ENCODE peak calls at places on chromosomes 1 and 21, in seven cellular contexts. One of them, this sample, is unnamed.

GRCh38 chr1:229913491-229913890 is 153.5 kb upstream of the GALNT2 start:
- DNase-seq in fibroblast of lung: no peak
- DNase-seq in breast epithelium: no peak
- DNase-seq in stimulated activated naive B cell treated with anti-CD40 and anti-IgM and Interleukin-4, amounts not matched to agents 10 μg/mL and 1 μg/mL and 100 μg/mL, for 72 hours: no peak
- DNase-seq in NCI-H524: no peak
- DNase-seq in GM12865: no peak
- DNase-seq in T-helper 17 cell: no peak
- DNase-seq in this sample: no peak

GRCh38 chr1:9878421-9878820 is 31.6 kb downstream of the CTNNBIP1 start:
- DNase-seq in fibroblast of lung: no peak
- DNase-seq in breast epithelium: no peak
- DNase-seq in stimulated activated naive B cell treated with anti-CD40 and anti-IgM and Interleukin-4, amounts not matched to agents 10 μg/mL and 1 μg/mL and 100 μg/mL, for 72 hours: no peak
- DNase-seq in NCI-H524: no peak
- DNase-seq in GM12865: no peak
- DNase-seq in T-helper 17 cell: no peak
- DNase-seq in this sample: no peak

GRCh38 chr1:50175711-50176562 is 67.2 kb downstream of the ELAVL4 start:
- DNase-seq in fibroblast of lung: no peak
- DNase-seq in breast epithelium: no peak
- DNase-seq in stimulated activated naive B cell treated with anti-CD40 and anti-IgM and Interleukin-4, amounts not matched to agents 10 μg/mL and 1 μg/mL and 100 μg/mL, for 72 hours: no peak
- DNase-seq in NCI-H524: no peak
- DNase-seq in GM12865: no peak
- DNase-seq in T-helper 17 cell: no peak
- DNase-seq in this sample: no peak

GRCh38 chr1:196515904-196516303 is 92.3 kb downstream of the KCNT2 start:
- DNase-seq in fibroblast of lung: no peak
- DNase-seq in breast epithelium: no peak
- DNase-seq in stimulated activated naive B cell treated with anti-CD40 and anti-IgM and Interleukin-4, amounts not matched to agents 10 μg/mL and 1 μg/mL and 100 μg/mL, for 72 hours: no peak
- DNase-seq in NCI-H524: no peak
- DNase-seq in GM12865: no peak
- DNase-seq in T-helper 17 cell: no peak
- DNase-seq in this sample: no peak

GRCh38 chr1:110114173-110114572 is 1.9 kb downstream of the UBL4B start:
- DNase-seq in fibroblast of lung: no peak
- DNase-seq in breast epithelium: no peak
- DNase-seq in stimulated activated naive B cell treated with anti-CD40 and anti-IgM and Interleukin-4, amounts not matched to agents 10 μg/mL and 1 μg/mL and 100 μg/mL, for 72 hours: no peak
- DNase-seq in NCI-H524: no peak
- DNase-seq in GM12865: no peak
- DNase-seq in T-helper 17 cell: no peak
- DNase-seq in this sample: no peak

GRCh38 chr1:89545264-89546038 is 20.8 kb downstream of the LRRC8B start:
- DNase-seq in fibroblast of lung: no peak
- DNase-seq in breast epithelium: no peak
- DNase-seq in stimulated activated naive B cell treated with anti-CD40 and anti-IgM and Interleukin-4, amounts not matched to agents 10 μg/mL and 1 μg/mL and 100 μg/mL, for 72 hours: peak; percentile 13
- DNase-seq in NCI-H524: no peak
- DNase-seq in GM12865: no peak
- DNase-seq in T-helper 17 cell: no peak
- DNase-seq in this sample: no peak

GRCh38 chr1:205840524-205840923 is 9.4 kb downstream of the PM20D1 start:
- DNase-seq in fibroblast of lung: no peak
- DNase-seq in breast epithelium: no peak
- DNase-seq in stimulated activated naive B cell treated with anti-CD40 and anti-IgM and Interleukin-4, amounts not matched to agents 10 μg/mL and 1 μg/mL and 100 μg/mL, for 72 hours: no peak
- DNase-seq in NCI-H524: no peak
- DNase-seq in GM12865: no peak
- DNase-seq in T-helper 17 cell: no peak
- DNase-seq in this sample: peak; percentile 24

GRCh38 chr21:41993744-41994143 is 16.4 kb downstream of the ZBTB21 start:
- DNase-seq in fibroblast of lung: peak; percentile 83
- DNase-seq in breast epithelium: no peak
- DNase-seq in stimulated activated naive B cell treated with anti-CD40 and anti-IgM and Interleukin-4, amounts not matched to agents 10 μg/mL and 1 μg/mL and 100 μg/mL, for 72 hours: no peak
- DNase-seq in NCI-H524: no peak
- DNase-seq in GM12865: no peak
- DNase-seq in T-helper 17 cell: no peak
- DNase-seq in this sample: no peak

GRCh38 chr1:161954466-161954865 is 69.2 kb downstream of the OLFML2B start:
- DNase-seq in fibroblast of lung: peak; percentile 21
- DNase-seq in breast epithelium: no peak
- DNase-seq in stimulated activated naive B cell treated with anti-CD40 and anti-IgM and Interleukin-4, amounts not matched to agents 10 μg/mL and 1 μg/mL and 100 μg/mL, for 72 hours: no peak
- DNase-seq in NCI-H524: no peak
- DNase-seq in GM12865: no peak
- DNase-seq in T-helper 17 cell: no peak
- DNase-seq in this sample: no peak

GRCh38 chr1:17028662-17029188 is 17.0 kb upstream of the ATP13A2 start:
- DNase-seq in fibroblast of lung: no peak
- DNase-seq in breast epithelium: no peak
- DNase-seq in stimulated activated naive B cell treated with anti-CD40 and anti-IgM and Interleukin-4, amounts not matched to agents 10 μg/mL and 1 μg/mL and 100 μg/mL, for 72 hours: no peak
- DNase-seq in NCI-H524: no peak
- DNase-seq in GM12865: no peak
- DNase-seq in T-helper 17 cell: no peak
- DNase-seq in this sample: no peak

GRCh38 chr21:38171723-38172344 is 85.0 kb upstream of the KCNJ15 start:
- DNase-seq in fibroblast of lung: peak; percentile 54
- DNase-seq in breast epithelium: no peak
- DNase-seq in stimulated activated naive B cell treated with anti-CD40 and anti-IgM and Interleukin-4, amounts not matched to agents 10 μg/mL and 1 μg/mL and 100 μg/mL, for 72 hours: no peak
- DNase-seq in NCI-H524: no peak
- DNase-seq in GM12865: no peak
- DNase-seq in T-helper 17 cell: no peak
- DNase-seq in this sample: no peak

GRCh38 chr21:44424608-44425306 is 30.6 kb upstream of the LRRC3 start:
- DNase-seq in fibroblast of lung: no peak
- DNase-seq in breast epithelium: peak; percentile 41
- DNase-seq in stimulated activated naive B cell treated with anti-CD40 and anti-IgM and Interleukin-4, amounts not matched to agents 10 μg/mL and 1 μg/mL and 100 μg/mL, for 72 hours: no peak
- DNase-seq in NCI-H524: no peak
- DNase-seq in GM12865: no peak
- DNase-seq in T-helper 17 cell: peak; percentile 1
- DNase-seq in this sample: no peak

GRCh38 chr1:60388092-60388987 is 314.8 kb upstream of the C1orf87 start:
- DNase-seq in fibroblast of lung: no peak
- DNase-seq in breast epithelium: no peak
- DNase-seq in stimulated activated naive B cell treated with anti-CD40 and anti-IgM and Interleukin-4, amounts not matched to agents 10 μg/mL and 1 μg/mL and 100 μg/mL, for 72 hours: no peak
- DNase-seq in NCI-H524: no peak
- DNase-seq in GM12865: no peak
- DNase-seq in T-helper 17 cell: no peak
- DNase-seq in this sample: no peak

GRCh38 chr1:236289492-236290131 is 7.9 kb upstream of the ERO1B start:
- DNase-seq in fibroblast of lung: no peak
- DNase-seq in breast epithelium: no peak
- DNase-seq in stimulated activated naive B cell treated with anti-CD40 and anti-IgM and Interleukin-4, amounts not matched to agents 10 μg/mL and 1 μg/mL and 100 μg/mL, for 72 hours: no peak
- DNase-seq in NCI-H524: no peak
- DNase-seq in GM12865: no peak
- DNase-seq in T-helper 17 cell: no peak
- DNase-seq in this sample: no peak

GRCh38 chr1:155940993-155941844 is at the start of gene RXFP4:
- DNase-seq in fibroblast of lung: no peak
- DNase-seq in breast epithelium: no peak
- DNase-seq in stimulated activated naive B cell treated with anti-CD40 and anti-IgM and Interleukin-4, amounts not matched to agents 10 μg/mL and 1 μg/mL and 100 μg/mL, for 72 hours: no peak
- DNase-seq in NCI-H524: no peak
- DNase-seq in GM12865: peak; percentile 60
- DNase-seq in T-helper 17 cell: no peak
- DNase-seq in this sample: peak; percentile 90

GRCh38 chr1:207007352-207008033 is 25.1 kb downstream of the C1orf116 start:
- DNase-seq in fibroblast of lung: peak; percentile 36
- DNase-seq in breast epithelium: no peak
- DNase-seq in stimulated activated naive B cell treated with anti-CD40 and anti-IgM and Interleukin-4, amounts not matched to agents 10 μg/mL and 1 μg/mL and 100 μg/mL, for 72 hours: no peak
- DNase-seq in NCI-H524: no peak
- DNase-seq in GM12865: no peak
- DNase-seq in T-helper 17 cell: no peak
- DNase-seq in this sample: no peak

GRCh38 chr1:68116643-68117235 is 66.3 kb upstream of the DIRAS3 start:
- DNase-seq in fibroblast of lung: peak; percentile 73
- DNase-seq in breast epithelium: no peak
- DNase-seq in stimulated activated naive B cell treated with anti-CD40 and anti-IgM and Interleukin-4, amounts not matched to agents 10 μg/mL and 1 μg/mL and 100 μg/mL, for 72 hours: no peak
- DNase-seq in NCI-H524: no peak
- DNase-seq in GM12865: peak; percentile 57
- DNase-seq in T-helper 17 cell: no peak
- DNase-seq in this sample: peak; percentile 77

GRCh38 chr1:100440075-100440809 is 87.9 kb downstream of the CDC14A start:
- DNase-seq in fibroblast of lung: no peak
- DNase-seq in breast epithelium: no peak
- DNase-seq in stimulated activated naive B cell treated with anti-CD40 and anti-IgM and Interleukin-4, amounts not matched to agents 10 μg/mL and 1 μg/mL and 100 μg/mL, for 72 hours: no peak
- DNase-seq in NCI-H524: no peak
- DNase-seq in GM12865: peak; percentile 14
- DNase-seq in T-helper 17 cell: peak; percentile 70
- DNase-seq in this sample: no peak

GRCh38 chr1:235013512-235013911 is 115.1 kb downstream of the TOMM20 start:
- DNase-seq in fibroblast of lung: no peak
- DNase-seq in breast epithelium: no peak
- DNase-seq in stimulated activated naive B cell treated with anti-CD40 and anti-IgM and Interleukin-4, amounts not matched to agents 10 μg/mL and 1 μg/mL and 100 μg/mL, for 72 hours: no peak
- DNase-seq in NCI-H524: no peak
- DNase-seq in GM12865: no peak
- DNase-seq in T-helper 17 cell: no peak
- DNase-seq in this sample: no peak

This sample was measured in Karpas-422.